ENCODE peak calls at places on chromosomes 2 and 18, in five cellular contexts. D is K562, T is GM12878, C is HepG2, P is H1. S is an unnamed sample.

GRCh38 chr2:44746856-44747612 is 194.5 kb upstream of the SIX3 start:
- DNase-seq in C (no peak), D (no peak), P (no peak), T (no peak), S (no peak)

GRCh38 chr18:63534615-63535014 is 7.6 kb upstream of the SERPINB12 start:
- DNase-seq in D (no peak), C (no peak), T (no peak), P (no peak), S (no peak)

GRCh38 chr2:47321411-47322031 is 81.4 kb upstream of the MSH2 start:
- DNase-seq in T (no peak), P (no peak), C (no peak), D (no peak), S (no peak)

GRCh38 chr2:70733428-70734185 is 34.4 kb downstream of the ADD2 start:
- DNase-seq in D (no peak), C (no peak), T (no peak), P (no peak), S (no peak)

GRCh38 chr2:40957508-40957907 is 505.6 kb upstream of the SLC8A1 start:
- DNase-seq in P (no peak), C (peak), T (no peak), D (no peak), S (no peak)

GRCh38 chr18:40485318-40485717 is 1469.7 kb upstream of the PIK3C3 start:
- DNase-seq in P (no peak), T (no peak), D (no peak), C (no peak), S (no peak)

GRCh38 chr2:235856151-235856819 is 311.9 kb downstream of the GBX2 start:
- DNase-seq in C (no peak), T (no peak), P (no peak), D (no peak), S (no peak)

GRCh38 chr18:3411854-3412268 is 38.1 kb upstream of the TGIF1 start:
- DNase-seq in T (no peak), P (no peak), C (no peak), D (no peak), S (no peak)

GRCh38 chr2:82599021-82599420 is 1860.1 kb downstream of the SUCLG1 start:
- DNase-seq in P (no peak), C (no peak), D (no peak), T (no peak), S (no peak)

GRCh38 chr18:59219672-59220163 is at the start of gene GRP:
- DNase-seq in T (no peak), C (no peak), D (no peak), P (peak), S (no peak)

GRCh38 chr2:69693472-69694450 is 48.2 kb upstream of the ANXA4 start:
- DNase-seq in C (no peak), D (no peak), T (peak), P (no peak), S (no peak)

GRCh38 chr2:170972508-170973224 is 43.6 kb downstream of the GORASP2 start:
- DNase-seq in T (no peak), C (no peak), D (no peak), P (no peak), S (no peak)

GRCh38 chr2:160157861-160158813 is 41.9 kb downstream of the ITGB6 start:
- DNase-seq in C (no peak), T (no peak), D (no peak), P (no peak), S (no peak)

GRCh38 chr2:150280255-150280654 is 207.2 kb downstream of the RND3 start:
- DNase-seq in P (no peak), C (no peak), D (no peak), T (no peak), S (no peak)

GRCh38 chr2:8455236-8456148 is 226.4 kb upstream of the ID2 start:
- DNase-seq in D (no peak), P (no peak), T (no peak), C (no peak), S (no peak)

GRCh38 chr2:226450141-226450540 is 349.5 kb downstream of the IRS1 start:
- DNase-seq in T (no peak), C (no peak), P (no peak), D (no peak), S (no peak)

GRCh38 chr2:159156834-159157233 is 129.7 kb downstream of the WDSUB1 start:
- DNase-seq in D (no peak), C (peak), T (no peak), P (no peak), S (no peak)

GRCh38 chr2:39689876-39690275 is 24.2 kb downstream of the TMEM178A start:
- DNase-seq in D (no peak), C (no peak), P (no peak), T (no peak), S (no peak)

GRCh38 chr2:40260437-40260836 is 191.5 kb downstream of the SLC8A1 start:
- DNase-seq in P (no peak), C (no peak), D (no peak), T (no peak), S (no peak)

GRCh38 chr2:110994250-110994961 is 126.3 kb upstream of the BCL2L11 start:
- DNase-seq in P (no peak), C (no peak), D (no peak), T (no peak), S (no peak)

GRCh38 chr18:79403723-79404566 is 8.2 kb downstream of the NFATC1 start:
- DNase-seq in P (no peak), D (no peak), C (no peak), T (no peak), S (no peak)

GRCh38 chr2:217799553-217800432 is 203.0 kb downstream of the TNS1 start:
- DNase-seq in D (no peak), C (no peak), P (peak), T (no peak), S (no peak)

GRCh38 chr2:70340921-70341765 is 39.3 kb upstream of the FAM136A start:
- DNase-seq in P (peak), C (peak), T (no peak), D (peak), S (peak)

GRCh38 chr2:15941483-15941853 is 1.1 kb downstream of the MYCN start:
- DNase-seq in T (no peak), C (no peak), P (peak), D (no peak), S (no peak)

GRCh38 chr2:42338567-42339190 is 22.3 kb downstream of the COX7A2L start:
- DNase-seq in P (no peak), C (no peak), T (no peak), D (no peak), S (no peak)

GRCh38 chr2:39730685-39731302 is 48.3 kb downstream of the THUMPD2 start:
- DNase-seq in C (peak), P (no peak), T (no peak), D (peak), S (peak)

GRCh38 chr18:75454022-75454795 is 26.7 kb upstream of the SMIM21 start:
- DNase-seq in T (no peak), D (no peak), C (no peak), P (no peak), S (no peak)

GRCh38 chr18:55780591-55781071 is 192.6 kb upstream of the TCF4 start:
- DNase-seq in D (no peak), T (no peak), P (no peak), C (no peak), S (no peak)

GRCh38 chr18:55777666-55778304 is 189.8 kb upstream of the TCF4 start:
- DNase-seq in T (no peak), D (no peak), P (no peak), C (no peak), S (no peak)

GRCh38 chr18:55779711-55780590 is 192.0 kb upstream of the TCF4 start:
- DNase-seq in T (no peak), D (peak), C (no peak), P (peak), S (no peak)

GRCh38 chr18:55778731-55779460 is 190.9 kb upstream of the TCF4 start:
- DNase-seq in P (no peak), C (no peak), D (no peak), T (no peak), S (no peak)

DNA sequence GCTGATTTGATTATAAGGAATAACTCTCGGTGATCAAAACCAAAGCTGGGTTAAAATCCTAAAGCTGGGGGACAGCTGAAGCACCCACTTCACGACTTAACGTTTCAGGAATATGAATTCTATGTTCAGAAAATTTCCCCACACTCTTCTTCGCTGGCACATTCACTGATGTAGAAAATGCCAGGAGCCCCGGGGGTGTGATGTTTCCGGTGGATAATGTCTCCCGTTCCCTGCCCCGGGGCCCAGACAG is 191.4 kb upstream of the TCF4 start:
- DNase-seq in D (no peak), C (no peak), P (no peak), T (no peak), S (no peak)
- TF ChIP-seq SRF in D (no peak), C (no peak), P (no peak), T (no peak), S (no peak)

GRCh38 chr18:13136689-13137040 is 81.9 kb upstream of the LDLRAD4 start:
- DNase-seq in P (peak), D (no peak), T (no peak), C (no peak), S (no peak)

GRCh38 chr18:13138822-13139139 is 79.8 kb upstream of the LDLRAD4 start:
- DNase-seq in P (no peak), T (no peak), D (peak), C (peak), S (no peak)

GRCh38 chr18:13136056-13136688 is 82.4 kb upstream of the LDLRAD4 start:
- DNase-seq in C (no peak), T (no peak), D (peak), P (no peak), S (no peak)

GRCh38 chr18:13137939-13138821 is 80.4 kb upstream of the LDLRAD4 start:
- DNase-seq in D (no peak), P (no peak), T (peak), C (peak), S (no peak)

DNA sequence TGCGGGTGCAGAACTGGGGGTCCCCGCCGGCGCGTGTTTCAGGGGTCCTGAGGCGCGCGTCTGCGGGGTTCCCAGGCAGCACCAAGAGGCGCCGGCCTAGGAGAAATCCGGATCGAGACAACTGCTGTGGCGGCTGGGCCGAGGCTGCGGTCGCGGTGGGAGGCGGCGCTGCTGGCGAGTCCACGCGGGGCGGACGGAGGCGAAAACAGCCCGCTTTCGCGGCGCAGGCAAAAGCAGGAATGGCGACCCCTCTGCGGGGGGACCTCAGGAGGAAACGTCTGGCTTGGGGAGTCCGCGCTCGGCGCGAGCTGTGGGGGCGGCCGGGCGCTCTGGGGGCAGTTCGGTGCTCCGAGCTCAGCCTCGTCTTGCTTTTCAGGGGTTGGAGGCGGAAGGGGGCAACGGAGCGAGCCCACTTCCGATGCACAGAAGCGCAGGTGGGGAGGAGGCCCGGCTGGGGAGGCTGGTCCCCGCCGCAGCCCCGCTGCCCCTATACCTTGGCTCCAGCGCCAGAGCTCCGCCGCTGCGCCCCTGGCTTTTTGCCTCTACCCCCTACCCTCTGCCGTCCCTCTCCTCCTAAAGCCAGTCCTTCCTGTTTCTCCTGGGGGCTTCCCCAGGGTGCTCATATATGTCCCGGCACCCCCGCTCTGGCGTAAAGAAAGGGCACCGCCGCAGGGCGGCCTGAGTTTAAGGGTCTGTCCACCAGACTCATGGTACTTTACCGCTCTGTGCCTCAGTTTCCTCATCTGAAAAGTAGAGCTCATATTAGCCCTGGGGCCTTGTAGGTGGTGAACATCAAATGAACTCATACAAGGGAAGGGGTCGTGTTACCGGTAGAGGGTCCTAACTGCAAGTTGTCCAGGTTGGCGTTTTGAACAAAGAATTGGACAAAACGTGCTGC is 81.3 kb upstream of the LDLRAD4 start:
- DNase-seq in P (no peak), D (no peak), T (no peak), C (no peak), S (no peak)
- TF ChIP-seq CEBPB in P (no peak), D (no peak), T (no peak), C (no peak), S (no peak)

DNA sequence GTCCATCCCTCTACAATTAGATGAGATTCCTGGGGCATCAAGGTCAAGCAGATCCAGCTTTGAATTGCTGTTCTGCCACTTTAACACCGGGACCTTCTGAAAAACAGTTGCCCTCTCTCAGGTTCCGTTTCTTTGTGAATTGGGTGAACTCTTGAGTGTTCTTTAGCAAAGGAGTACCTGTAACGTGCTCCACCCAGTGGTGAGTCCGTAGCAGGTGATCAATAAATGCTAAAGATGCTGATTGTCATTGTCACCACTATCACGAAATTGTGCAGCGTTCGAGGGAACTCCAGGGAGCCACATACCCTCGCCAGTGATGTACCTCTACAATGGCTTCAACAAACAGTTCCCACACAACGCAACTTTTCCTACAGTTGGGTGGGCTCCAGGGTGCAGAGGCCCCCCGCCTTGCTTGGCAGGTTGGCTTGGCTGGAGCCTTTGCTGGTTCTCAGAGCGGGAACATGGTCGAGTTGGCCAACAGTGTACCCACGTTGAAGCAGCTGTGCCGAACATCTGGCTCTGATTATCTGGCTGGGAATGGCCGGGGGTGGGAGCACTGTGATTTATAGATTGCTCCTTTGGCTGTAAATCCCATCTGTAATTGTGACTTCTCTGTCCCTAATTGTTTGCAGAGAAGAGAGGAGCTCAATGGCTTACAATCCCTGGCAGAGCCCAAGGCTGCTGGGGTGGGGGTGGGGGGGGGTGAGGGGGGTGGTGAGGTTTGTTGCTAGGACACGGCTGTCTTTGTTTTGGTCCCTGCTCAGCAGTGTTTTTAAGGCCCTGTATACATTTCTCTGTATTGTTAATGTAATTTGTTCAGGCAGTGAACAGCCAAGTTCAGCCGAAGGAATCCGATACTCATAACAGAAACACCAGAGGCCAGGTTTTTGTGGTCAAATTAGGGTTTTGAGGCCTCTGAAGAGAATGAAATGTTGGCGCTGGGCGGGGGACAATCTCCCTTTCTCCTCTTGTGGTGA is 82.2 kb downstream of the TCF7L1 start:
- DNase-seq in D (no peak), P (no peak), C (peak), T (no peak), S (no peak)
- H3K4me2 ChIP-seq in D (no peak), P (peak), C (no peak), T (no peak), S (no peak)

DNA sequence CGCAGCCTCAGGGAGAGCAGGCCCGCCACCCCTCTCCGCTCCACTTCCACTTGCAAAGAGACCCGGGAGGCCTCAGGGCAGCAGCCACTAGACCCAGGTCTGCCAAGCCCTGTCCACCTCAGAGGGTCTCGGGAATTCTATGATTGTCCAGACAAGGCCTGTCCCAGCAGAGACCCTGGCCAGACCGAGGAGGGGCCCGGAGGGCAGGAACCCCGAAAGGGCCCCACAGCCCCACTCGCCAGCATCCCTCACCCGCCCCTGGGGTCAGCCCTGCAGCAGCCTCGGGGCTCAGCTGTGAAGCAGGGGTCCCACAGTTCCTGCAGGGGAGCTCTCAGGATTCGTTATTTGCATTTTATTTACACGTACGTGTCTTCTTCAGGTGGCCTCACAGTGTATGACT is 269.5 kb downstream of the EIPR1 start:
- DNase-seq in D (peak), T (no peak), C (no peak), P (peak), S (no peak)
- TF ChIP-seq SRF in D (no peak), T (no peak), C (no peak), P (no peak), S (no peak)

GRCh38 chr18:8848541-8848940 is 143.2 kb downstream of the MTCL1 start:
- DNase-seq in P (no peak), C (no peak), D (no peak), T (no peak), S (no peak)

GRCh38 chr18:8851659-8852058 is 146.3 kb downstream of the MTCL1 start:
- DNase-seq in C (no peak), D (no peak), P (no peak), T (no peak), S (no peak)

GRCh38 chr18:8847066-8847755 is 141.9 kb downstream of the MTCL1 start:
- DNase-seq in D (no peak), C (no peak), T (no peak), P (no peak), S (no peak)

GRCh38 chr18:8847900-8848299 is 142.5 kb downstream of the MTCL1 start:
- DNase-seq in T (no peak), D (no peak), C (no peak), P (no peak), S (no peak)

DNA sequence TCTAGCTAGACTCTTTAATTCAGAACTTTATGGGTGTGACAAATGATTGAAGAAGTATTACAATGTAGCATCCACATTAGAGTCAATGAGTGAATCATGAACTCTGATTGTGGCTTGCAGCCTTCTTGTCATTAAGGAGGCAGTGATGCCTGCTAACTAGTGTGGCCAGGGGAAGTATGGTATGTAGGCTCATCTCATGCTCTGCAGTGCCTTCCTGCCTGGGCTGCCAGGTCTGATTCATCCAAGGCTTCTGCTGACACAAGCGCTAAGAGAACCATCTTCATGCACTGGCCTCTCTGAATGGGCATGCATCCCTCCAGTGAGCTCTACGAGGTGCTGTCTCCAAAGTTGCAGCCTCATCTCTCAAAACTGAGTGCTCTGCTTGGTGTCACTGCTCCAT is 144.3 kb downstream of the MTCL1 start:
- DNase-seq in T (no peak), P (no peak), C (no peak), D (no peak), S (no peak)
- TF ChIP-seq CEBPB in T (no peak), P (no peak), C (no peak), D (no peak), S (no peak)

GRCh38 chr2:153404792-153405191 is 73.8 kb downstream of the RPRM start:
- DNase-seq in P (no peak), D (no peak), T (no peak), C (no peak), S (no peak)

GRCh38 chr2:153405196-153405595 is 73.4 kb downstream of the RPRM start:
- DNase-seq in T (no peak), P (no peak), C (no peak), D (no peak), S (no peak)

GRCh38 chr2:153403937-153404336 is 74.6 kb downstream of the RPRM start:
- DNase-seq in P (no peak), T (no peak), C (no peak), D (no peak), S (no peak)

GRCh38 chr2:153408708-153409107 is 69.9 kb downstream of the RPRM start:
- DNase-seq in C (no peak), P (no peak), T (no peak), D (no peak), S (no peak)
- H3K4me2 ChIP-seq in C (no peak), P (no peak), T (no peak), D (no peak), S (no peak)

GRCh38 chr2:25251032-25251460 is 82.7 kb upstream of the POMC start:
- DNase-seq in C (no peak), D (peak), T (no peak), P (no peak), S (no peak)

GRCh38 chr2:25250331-25251031 is 82.1 kb upstream of the POMC start:
- DNase-seq in P (no peak), D (peak), T (no peak), C (no peak), S (no peak)

GRCh38 chr2:25252291-25253152 is 84.1 kb upstream of the POMC start:
- DNase-seq in P (peak), D (peak), T (no peak), C (peak), S (no peak)

GRCh38 chr2:25253153-25253617 is 84.8 kb upstream of the POMC start:
- DNase-seq in T (no peak), C (no peak), D (no peak), P (no peak), S (no peak)

GRCh38 chr2:25251461-25252273 is 83.3 kb upstream of the POMC start:
- DNase-seq in T (no peak), P (peak), C (peak), D (peak), S (no peak)
- TF ChIP-seq SRF in T (no peak), P (no peak), C (no peak), D (no peak), S (no peak)